ENCODE peak calls at places on chromosomes 3 and 15, in four cellular contexts. One of them, this sample, is unnamed.

GRCh38 chr3:123780656-123781055 is 103.5 kb downstream of the MYLK start:
- DNase-seq in HepG2: no peak
- DNase-seq in K562: no peak
- DNase-seq in GM12878: no peak
- DNase-seq in this sample: no peak

GRCh38 chr3:15953841-15954240 is 156.1 kb upstream of the ANKRD28 start:
- DNase-seq in HepG2: no peak
- DNase-seq in K562: peak; percentile 13
- DNase-seq in GM12878: no peak
- DNase-seq in this sample: no peak

GRCh38 chr3:151156618-151157216 is 46.3 kb downstream of the GPR171 start:
- DNase-seq in HepG2: peak; percentile 67
- DNase-seq in K562: peak; percentile 63
- DNase-seq in GM12878: no peak
- DNase-seq in this sample: peak; percentile 53

GRCh38 chr3:30112904-30113484 is 493.4 kb upstream of the TGFBR2 start:
- DNase-seq in K562: no peak
- DNase-seq in GM12878: no peak
- DNase-seq in HepG2: peak; percentile 58
- DNase-seq in this sample: no peak

GRCh38 chr15:75669191-75669878 is 21.6 kb downstream of the SNX33 start:
- DNase-seq in GM12878: no peak
- DNase-seq in HepG2: no peak
- DNase-seq in K562: no peak
- DNase-seq in this sample: no peak

GRCh38 chr3:49358884-49359225 is 702 bp upstream of the GPX1 start:
- DNase-seq in K562: no peak
- DNase-seq in GM12878: no peak
- DNase-seq in HepG2: peak; percentile 64
- DNase-seq in this sample: peak; percentile 28

GRCh38 chr3:135860761-135861160 is 104.8 kb upstream of the PPP2R3A start:
- DNase-seq in GM12878: no peak
- DNase-seq in HepG2: no peak
- DNase-seq in K562: no peak
- DNase-seq in this sample: no peak

GRCh38 chr3:15646924-15647511 is 45.5 kb downstream of the BTD start:
- DNase-seq in GM12878: no peak
- DNase-seq in K562: no peak
- DNase-seq in HepG2: no peak
- DNase-seq in this sample: no peak

GRCh38 chr3:105613120-105613519 is 246.4 kb downstream of the ALCAM start:
- DNase-seq in HepG2: no peak
- DNase-seq in K562: no peak
- DNase-seq in GM12878: no peak
- DNase-seq in this sample: no peak

GRCh38 chr3:45479627-45480026 is 91.3 kb downstream of the LARS2 start:
- DNase-seq in HepG2: peak; percentile 14
- DNase-seq in K562: no peak
- DNase-seq in GM12878: no peak
- DNase-seq in this sample: no peak

GRCh38 chr3:128693696-128694095 is 32.3 kb upstream of the RAB7A start:
- DNase-seq in K562: no peak
- DNase-seq in GM12878: no peak
- DNase-seq in HepG2: no peak
- DNase-seq in this sample: no peak

GRCh38 chr15:88702983-88703382 is 64.2 kb downstream of the ISG20 start:
- DNase-seq in GM12878: no peak
- DNase-seq in HepG2: no peak
- DNase-seq in K562: no peak
- DNase-seq in this sample: no peak

GRCh38 chr3:64203216-64203615 is 22.1 kb downstream of the PRICKLE2 start:
- DNase-seq in HepG2: no peak
- DNase-seq in GM12878: no peak
- DNase-seq in K562: no peak
- DNase-seq in this sample: no peak

GRCh38 chr3:131081224-131081623 is 54.5 kb downstream of the NEK11 start:
- DNase-seq in K562: no peak
- DNase-seq in GM12878: no peak
- DNase-seq in HepG2: no peak
- DNase-seq in this sample: no peak

GRCh38 chr15:98628216-98628615 is 20.1 kb upstream of the IGF1R start:
- DNase-seq in GM12878: no peak
- DNase-seq in HepG2: no peak
- DNase-seq in K562: no peak
- DNase-seq in this sample: no peak

GRCh38 chr15:78446551-78446950 is 8.5 kb downstream of the IREB2 start:
- DNase-seq in HepG2: no peak
- DNase-seq in K562: no peak
- DNase-seq in GM12878: no peak
- DNase-seq in this sample: no peak

GRCh38 chr3:79809106-79809505 is 41.3 kb upstream of the ROBO1 start:
- DNase-seq in HepG2: no peak
- DNase-seq in K562: no peak
- DNase-seq in GM12878: no peak
- DNase-seq in this sample: no peak

GRCh38 chr3:39809181-39809994 is at the start of gene MYRIP:
- DNase-seq in HepG2: peak; percentile 32
- DNase-seq in GM12878: no peak
- DNase-seq in K562: peak; percentile 79
- DNase-seq in this sample: peak; percentile 78

GRCh38 chr15:101641134-101641764 is 10.9 kb downstream of the TM2D3 start:
- DNase-seq in K562: peak; percentile 75
- DNase-seq in GM12878: peak; percentile 56
- DNase-seq in HepG2: peak; percentile 52
- DNase-seq in this sample: peak; percentile 79

GRCh38 chr15:68431037-68431791 is 749 bp downstream of the ITGA11 start:
- DNase-seq in K562: no peak
- DNase-seq in GM12878: no peak
- DNase-seq in HepG2: no peak
- DNase-seq in this sample: no peak

GRCh38 chr15:69080203-69080957 is 65.9 kb downstream of the NOX5 start:
- DNase-seq in GM12878: no peak
- DNase-seq in HepG2: no peak
- DNase-seq in K562: no peak
- DNase-seq in this sample: peak; percentile 34

GRCh38 chr3:189630667-189631372 is 369 bp upstream of the TP63 start:
- DNase-seq in HepG2: no peak
- DNase-seq in GM12878: peak; percentile 73
- DNase-seq in K562: no peak
- DNase-seq in this sample: no peak

GRCh38 chr15:29822685-29823459 is 604 bp upstream of the TJP1 start:
- DNase-seq in HepG2: peak; percentile 66
- DNase-seq in K562: no peak
- DNase-seq in GM12878: no peak
- DNase-seq in this sample: peak; percentile 21

GRCh38 chr15:90840954-90841353 is 27.4 kb upstream of the FURIN start:
- DNase-seq in K562: peak; percentile 98
- DNase-seq in GM12878: no peak
- DNase-seq in HepG2: peak; percentile 41
- DNase-seq in this sample: no peak

GRCh38 chr3:89560546-89560945 is 453.1 kb downstream of the EPHA3 start:
- DNase-seq in K562: no peak
- DNase-seq in GM12878: no peak
- DNase-seq in HepG2: no peak
- DNase-seq in this sample: no peak

GRCh38 chr3:190701096-190701532 is 161.4 kb downstream of the GMNC start:
- DNase-seq in HepG2: peak; percentile 91
- DNase-seq in GM12878: no peak
- DNase-seq in K562: peak; percentile 2
- DNase-seq in this sample: peak; percentile 19

GRCh38 chr3:49775538-49775937 is 10.8 kb downstream of the IP6K1 start:
- DNase-seq in K562: no peak
- DNase-seq in GM12878: no peak
- DNase-seq in HepG2: no peak
- DNase-seq in this sample: no peak

GRCh38 chr3:169771651-169772529 is 1.3 kb upstream of the MYNN start:
- DNase-seq in K562: peak; percentile 83
- DNase-seq in HepG2: peak; percentile 79
- DNase-seq in GM12878: peak; percentile 90
- DNase-seq in this sample: peak; percentile 45

GRCh38 chr3:55690746-55691540 is 203.8 kb upstream of the WNT5A start:
- DNase-seq in HepG2: no peak
- DNase-seq in K562: no peak
- DNase-seq in GM12878: peak; percentile 42
- DNase-seq in this sample: peak; percentile 36

DNA sequence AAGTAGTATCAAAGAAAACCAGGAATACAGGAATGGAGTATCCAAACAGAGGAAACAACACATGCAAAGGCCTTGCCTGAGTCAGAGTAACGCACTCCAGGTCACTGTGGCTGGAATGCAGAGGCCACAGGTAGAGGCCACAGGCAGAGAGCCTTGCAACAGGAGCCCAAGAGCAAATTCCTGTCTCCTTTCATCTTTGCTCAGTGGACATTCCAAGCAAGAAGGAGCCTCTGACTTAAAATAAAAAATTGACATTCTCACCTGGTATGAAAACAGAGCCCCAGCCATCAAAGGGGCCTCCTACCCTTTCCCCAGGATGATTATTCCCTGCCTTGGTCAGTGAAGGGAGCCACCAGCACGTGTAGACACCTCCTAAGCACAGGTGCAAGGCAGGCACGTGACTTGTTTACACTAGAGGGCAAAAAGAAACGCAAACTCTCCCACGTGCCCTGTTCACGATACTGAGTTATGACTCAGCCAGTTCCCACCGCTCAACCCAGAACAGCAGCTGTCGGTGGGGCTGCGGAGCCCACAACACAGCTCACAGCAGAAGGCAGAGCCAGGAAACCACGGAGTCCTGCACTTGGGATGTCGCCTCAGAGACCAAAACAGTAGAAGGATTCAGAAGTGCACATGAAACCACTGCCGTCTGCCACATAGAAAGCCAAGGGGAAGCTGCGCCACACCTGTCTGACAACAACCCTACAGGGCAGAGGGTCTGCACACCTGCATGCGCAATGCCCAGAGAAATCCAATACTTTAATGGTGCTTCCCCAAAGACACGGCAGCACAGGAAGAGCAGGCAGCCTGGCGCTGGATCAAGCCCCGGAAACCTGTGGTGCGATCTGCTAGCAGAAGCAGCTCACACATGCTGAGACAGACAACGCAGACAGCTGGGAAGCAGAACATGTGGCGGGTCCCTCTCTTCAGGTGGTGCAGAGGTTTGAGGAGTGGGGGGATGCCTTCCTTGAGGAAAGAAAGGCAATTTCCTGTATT is 52.1 kb downstream of the ITGB5 start:
- DNase-seq in HepG2: peak; percentile 99
- DNase-seq in GM12878: peak; percentile 90
- DNase-seq in K562: peak; percentile 23
- DNase-seq in this sample: no peak
- TF ChIP-seq BHLHE40 in HepG2: peak; percentile 100
- TF ChIP-seq BHLHE40 in GM12878: peak; percentile 99
- TF ChIP-seq BHLHE40 in K562: peak; percentile 94
- TF ChIP-seq BHLHE40 in this sample: no peak

DNA sequence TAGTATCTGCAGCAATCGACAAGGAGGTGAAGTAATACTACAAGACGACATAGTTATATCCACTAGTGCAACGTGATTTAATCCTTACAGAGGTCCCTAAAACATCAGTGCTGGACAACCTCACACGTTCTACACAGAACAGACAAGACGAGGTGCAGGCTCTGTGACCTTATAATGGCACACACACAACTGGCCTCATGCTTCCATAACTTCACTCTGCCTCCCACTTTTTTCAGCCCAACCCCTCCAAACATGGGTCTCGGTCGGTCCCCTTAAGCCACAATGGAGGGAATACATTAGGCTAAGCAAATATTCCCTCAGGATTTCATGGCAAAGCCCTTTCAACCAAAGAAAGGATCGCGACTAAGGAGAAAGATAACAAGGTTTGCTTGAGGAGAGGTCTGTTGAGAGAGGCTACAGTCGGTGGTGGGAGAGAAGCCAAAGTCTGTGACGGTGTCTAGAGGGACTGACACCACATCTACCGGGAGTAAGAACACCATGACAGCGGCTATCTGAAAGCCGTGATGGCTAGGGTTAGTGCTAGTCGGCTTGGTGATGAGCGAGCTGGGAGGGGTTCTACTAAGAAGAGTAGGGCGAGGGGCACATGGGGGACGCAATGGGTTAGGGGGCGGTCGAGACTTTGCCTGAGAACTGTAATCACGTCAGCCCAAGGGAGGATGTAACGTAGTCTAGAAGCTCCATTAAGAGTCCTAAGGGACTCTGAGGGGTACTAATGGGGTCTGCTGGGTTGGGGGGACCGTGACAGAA is 1.1 kb downstream of the MYO9A start:
- DNase-seq in GM12878: no peak
- DNase-seq in K562: peak; percentile 44
- DNase-seq in HepG2: no peak
- DNase-seq in this sample: peak; percentile 22
- TF ChIP-seq SP1 in GM12878: no peak
- TF ChIP-seq SP1 in K562: no peak
- TF ChIP-seq SP1 in HepG2: no peak
- TF ChIP-seq SP1 in this sample: no peak

DNA sequence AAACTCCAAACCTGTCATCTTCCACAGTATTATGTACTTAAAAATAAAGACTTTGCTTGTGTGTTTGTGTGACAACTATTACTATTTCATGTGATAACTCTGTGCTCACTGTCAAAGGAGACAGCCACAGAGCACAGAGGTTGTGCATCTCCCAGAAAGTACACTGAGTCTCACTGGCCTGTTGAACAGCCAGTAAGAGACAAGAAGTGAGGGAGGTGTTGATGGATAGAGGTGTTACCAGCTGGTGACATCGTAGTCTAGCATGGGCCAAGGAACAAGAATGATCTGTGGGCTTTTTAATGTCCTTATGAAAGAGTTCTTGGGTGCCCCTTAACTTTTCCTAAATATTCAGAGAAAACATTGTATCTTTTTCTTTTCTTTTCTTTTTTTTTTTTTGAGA is 18.1 kb downstream of the CHST2 start:
- DNase-seq in K562: no peak
- DNase-seq in HepG2: no peak
- DNase-seq in GM12878: no peak
- DNase-seq in this sample: no peak
- TF ChIP-seq BHLHE40 in K562: no peak
- TF ChIP-seq BHLHE40 in HepG2: no peak
- TF ChIP-seq BHLHE40 in GM12878: no peak
- TF ChIP-seq BHLHE40 in this sample: no peak

DNA sequence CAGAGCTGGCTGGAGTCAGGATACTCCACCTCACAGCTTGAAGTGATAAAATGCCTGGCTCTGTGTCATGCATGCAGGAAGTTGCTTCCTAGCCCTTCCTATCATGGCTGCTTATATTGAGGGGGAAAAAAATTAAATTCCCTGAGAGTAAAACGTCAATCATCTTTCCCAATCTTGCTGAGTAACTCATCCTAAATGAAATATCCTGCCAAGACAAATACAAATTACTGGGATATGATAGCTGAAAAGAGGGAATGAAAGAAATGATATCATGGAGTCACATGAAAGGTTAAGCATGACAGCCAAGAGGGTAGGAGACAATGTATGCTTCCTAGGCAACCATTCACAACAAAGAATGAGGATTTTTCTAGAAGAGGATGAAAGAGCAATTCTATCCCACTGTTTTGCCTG is 110.6 kb downstream of the ABI3BP start:
- DNase-seq in GM12878: no peak
- DNase-seq in K562: no peak
- DNase-seq in HepG2: no peak
- DNase-seq in this sample: no peak
- TF ChIP-seq SP1 in GM12878: no peak
- TF ChIP-seq SP1 in K562: no peak
- TF ChIP-seq SP1 in HepG2: no peak
- TF ChIP-seq SP1 in this sample: no peak

GRCh38 chr3:143464850-143465249 is 345.3 kb downstream of the CHST2 start:
- DNase-seq in K562: no peak
- DNase-seq in HepG2: no peak
- DNase-seq in GM12878: no peak
- DNase-seq in this sample: no peak
- TF ChIP-seq BHLHE40 in K562: no peak
- TF ChIP-seq BHLHE40 in HepG2: no peak
- TF ChIP-seq BHLHE40 in GM12878: no peak
- TF ChIP-seq BHLHE40 in this sample: no peak